ENCODE peak calls at places on chromosomes 6 and 20, in eight cellular contexts. D, W, C, G, B, U, Y and J are unnamed samples.

GRCh38 chr6:72182337-72183246 is 296.2 kb downstream of the RIMS1 start:
- DNase-seq in D (no peak), W (peak; percentile 58), C (no peak), G (peak; percentile 77), B (no peak), U (no peak), Y (peak; percentile 43), J (peak; percentile 84)

GRCh38 chr6:18415671-18416340 is 28.7 kb downstream of the RNF144B start:
- DNase-seq in D (no peak), W (peak; percentile 48), C (no peak), G (no peak), B (no peak), U (no peak), Y (no peak), J (no peak)

GRCh38 chr6:50264995-50265571 is 215.4 kb upstream of the DEFB112 start:
- DNase-seq in D (no peak), W (peak; percentile 1), C (no peak), G (no peak), B (no peak), U (peak; percentile 34), Y (no peak), J (no peak)

GRCh38 chr20:5400164-5400762 is 83.5 kb upstream of the PROKR2 start:
- DNase-seq in D (no peak), W (peak; percentile 32), C (no peak), G (no peak), B (no peak), U (peak; percentile 21), Y (no peak), J (no peak)

GRCh38 chr6:136723780-136724179 is 68.5 kb downstream of the MAP3K5 start:
- DNase-seq in D (no peak), W (no peak), C (no peak), G (no peak), B (no peak), U (no peak), Y (no peak), J (peak; percentile 65)

GRCh38 chr6:76837564-76837963 is 625.7 kb downstream of the HTR1B start:
- DNase-seq in D (no peak), W (no peak), C (no peak), G (no peak), B (no peak), U (no peak), Y (no peak), J (no peak)

GRCh38 chr6:137852346-137852745 is 14.7 kb upstream of the TNFAIP3 start:
- DNase-seq in D (no peak), W (peak; percentile 51), C (no peak), G (no peak), B (no peak), U (no peak), Y (no peak), J (no peak)

GRCh38 chr6:37279366-37280134 is 21.6 kb upstream of the TMEM217 start:
- DNase-seq in D (no peak), W (peak; percentile 79), C (no peak), G (no peak), B (no peak), U (no peak), Y (no peak), J (no peak)

GRCh38 chr20:51449498-51450220 is 92.9 kb downstream of the NFATC2 start:
- DNase-seq in D (no peak), W (no peak), C (no peak), G (no peak), B (no peak), U (no peak), Y (no peak), J (no peak)

GRCh38 chr6:105994522-105995402 is 91.4 kb upstream of the PRDM1 start:
- DNase-seq in D (no peak), W (peak; percentile 90), C (no peak), G (peak; percentile 57), B (peak; percentile 87), U (peak; percentile 62), Y (peak; percentile 74), J (peak; percentile 83)

GRCh38 chr6:113901482-113901881 is 44.3 kb downstream of the MARCKS start:
- DNase-seq in D (no peak), W (peak; percentile 71), C (no peak), G (no peak), B (no peak), U (no peak), Y (no peak), J (no peak)

GRCh38 chr20:40472905-40473304 is 216.1 kb downstream of the MAFB start:
- DNase-seq in D (no peak), W (peak; percentile 22), C (no peak), G (no peak), B (no peak), U (no peak), Y (no peak), J (no peak)

GRCh38 chr6:32154514-32155161 is 697 bp downstream of the PPT2 start:
- DNase-seq in D (no peak), W (peak; percentile 86), C (no peak), G (peak; percentile 81), B (peak; percentile 85), U (peak; percentile 83), Y (peak; percentile 82), J (peak; percentile 74)

GRCh38 chr20:63522981-63523611 is 2.5 kb downstream of the PPDPF start:
- DNase-seq in D (no peak), W (no peak), C (no peak), G (no peak), B (peak; percentile 74), U (no peak), Y (peak; percentile 75), J (no peak)

GRCh38 chr6:146358341-146359046 is 185.1 kb upstream of the RAB32 start:
- DNase-seq in D (no peak), W (peak; percentile 83), C (no peak), G (no peak), B (no peak), U (no peak), Y (no peak), J (no peak)

GRCh38 chr6:25138024-25138696 is 141.0 kb upstream of the CARMIL1 start:
- DNase-seq in D (peak; percentile 23), W (peak; percentile 88), C (no peak), G (peak; percentile 51), B (peak; percentile 75), U (peak; percentile 72), Y (peak; percentile 66), J (peak; percentile 65)

GRCh38 chr6:128655978-128656498 is 135.6 kb upstream of the PTPRK start:
- DNase-seq in D (peak; percentile 33), W (peak; percentile 86), C (no peak), G (no peak), B (no peak), U (no peak), Y (no peak), J (no peak)

GRCh38 chr20:43507150-43508080 is at the start of gene L3MBTL1:
- DNase-seq in D (no peak), W (peak; percentile 49), C (no peak), G (peak; percentile 68), B (peak; percentile 81), U (peak; percentile 57), Y (peak; percentile 75), J (peak; percentile 84)

GRCh38 chr6:153595903-153596302 is 443.1 kb upstream of the OPRM1 start:
- DNase-seq in D (no peak), W (peak; percentile 2), C (no peak), G (no peak), B (no peak), U (no peak), Y (no peak), J (no peak)

GRCh38 chr20:6034134-6034969 is 19.5 kb downstream of the LRRN4 start:
- DNase-seq in D (no peak), W (no peak), C (no peak), G (no peak), B (no peak), U (peak; percentile 32), Y (no peak), J (no peak)

GRCh38 chr6:138028893-138029292 is 78.3 kb downstream of the PERP start:
- DNase-seq in D (no peak), W (no peak), C (no peak), G (no peak), B (no peak), U (no peak), Y (no peak), J (no peak)

DNA sequence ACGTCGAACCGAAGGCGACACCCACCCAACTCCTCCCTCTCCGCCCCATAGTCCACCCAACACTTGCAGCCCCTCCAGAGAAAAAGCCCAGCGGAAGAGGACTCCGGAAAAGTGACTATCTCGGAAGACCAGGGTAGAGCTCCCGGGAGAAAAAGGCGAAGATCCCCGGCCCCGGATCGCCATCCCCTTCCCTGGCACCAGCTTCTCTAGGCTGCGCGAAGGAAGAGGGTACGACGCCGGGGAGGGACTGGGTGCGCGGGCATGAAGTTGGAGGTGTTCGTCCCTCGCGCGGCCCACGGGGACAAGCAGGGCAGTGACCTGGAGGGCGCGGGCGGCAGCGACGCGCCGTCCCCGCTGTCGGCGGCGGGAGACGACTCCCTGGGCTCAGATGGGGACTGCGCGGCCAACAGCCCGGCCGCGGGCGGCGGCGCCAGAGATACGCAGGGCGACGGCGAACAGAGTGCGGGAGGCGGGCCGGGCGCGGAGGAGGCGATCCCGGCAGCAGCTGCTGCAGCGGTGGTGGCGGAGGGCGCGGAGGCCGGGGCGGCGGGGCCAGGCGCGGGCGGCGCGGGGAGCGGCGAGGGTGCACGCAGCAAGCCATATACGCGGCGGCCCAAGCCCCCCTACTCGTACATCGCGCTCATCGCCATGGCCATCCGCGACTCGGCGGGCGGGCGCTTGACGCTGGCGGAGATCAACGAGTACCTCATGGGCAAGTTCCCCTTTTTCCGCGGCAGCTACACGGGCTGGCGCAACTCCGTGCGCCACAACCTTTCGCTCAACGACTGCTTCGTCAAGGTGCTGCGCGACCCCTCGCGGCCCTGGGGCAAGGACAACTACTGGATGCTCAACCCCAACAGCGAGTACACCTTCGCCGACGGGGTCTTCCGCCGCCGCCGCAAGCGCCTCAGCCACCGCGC is 806 bp downstream of the FOXQ1 start:
- DNase-seq in D (no peak), W (peak; percentile 42), C (no peak), G (no peak), B (no peak), U (no peak), Y (no peak), J (peak; percentile 76)
- H3K27ac ChIP-seq in D (no peak overlapping the region), W (no peak overlapping the region), C (peak overlapping the region; percentile 92), G (peak overlapping the region; percentile 88), B (no peak overlapping the region), U (no peak overlapping the region), Y (no peak overlapping the region), J (peak overlapping the region; percentile 84)

GRCh38 chr6:408599-409102 is 17.1 kb downstream of the IRF4 start:
- DNase-seq in D (no peak), W (peak; percentile 75), C (no peak), G (no peak), B (no peak), U (peak; percentile 41), Y (peak; percentile 81), J (peak; percentile 86)
- H3K27ac ChIP-seq in D (no peak overlapping the region), W (no peak overlapping the region), C (no peak overlapping the region), G (no peak overlapping the region), B (no peak overlapping the region), U (no peak overlapping the region), Y (no peak overlapping the region), J (peak overlapping the region; percentile 49)

GRCh38 chr20:45943613-45944012 is 9.1 kb downstream of the PCIF1 start:
- DNase-seq in D (no peak), W (no peak), C (no peak), G (no peak), B (no peak), U (no peak), Y (no peak), J (no peak)
- H3K27ac ChIP-seq in D (no peak overlapping the region), W (peak overlapping the region; percentile 56), C (peak overlapping the region; percentile 59), G (peak overlapping the region; percentile 35), B (no peak overlapping the region), U (no peak overlapping the region), Y (no peak overlapping the region), J (no peak overlapping the region)

DNA sequence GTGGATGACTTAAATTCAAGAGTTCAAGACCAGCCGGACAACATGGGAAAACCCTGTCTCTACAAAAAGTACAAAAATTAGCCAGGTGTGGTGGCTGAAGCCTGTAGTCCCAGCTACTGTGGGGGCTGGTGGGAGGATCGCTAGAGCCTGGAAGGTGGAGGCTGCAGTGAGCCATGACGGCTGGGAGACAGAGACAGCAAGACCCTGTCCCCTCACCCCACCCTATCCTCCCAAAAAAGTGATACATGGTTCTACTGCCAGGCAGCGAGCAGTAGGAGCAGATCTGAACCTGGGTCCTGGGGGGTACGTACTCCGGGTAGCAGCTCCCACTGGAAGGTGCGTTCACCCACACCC is 2.2 kb downstream of the PSMA7 start:
- DNase-seq in D (no peak), W (no peak), C (no peak), G (no peak), B (no peak), U (no peak), Y (no peak), J (no peak)
- H3K27ac ChIP-seq in D (no peak overlapping the region), W (peak overlapping the region; percentile 79), C (peak overlapping the region; percentile 100), G (peak overlapping the region; percentile 100), B (no peak overlapping the region), U (peak overlapping the region; percentile 90), Y (no peak overlapping the region), J (peak overlapping the region; percentile 89)